ENCODE peak calls at places on chromosome 18, in ten cellular contexts. One of them, this sample, is unnamed.
A peak's percentile ranks its signal among the peaks of the same experiment; 100 is the strongest.

GRCh38 chr18:69727912-69728572 is 219.6 kb downstream of the CD226 start:
- DNase-seq in retinal pigment epithelial cell: no peak
- DNase-seq in fibroblast of villous mesenchyme: no peak
- DNase-seq in A549: no peak
- DNase-seq in psoas muscle: no peak
- DNase-seq in choroid plexus epithelial cell: no peak
- DNase-seq in brain microvascular endothelial cell: no peak
- DNase-seq in HL-60: no peak
- DNase-seq in PC-3: no peak
- DNase-seq in GM23248: no peak
- DNase-seq in this sample: no peak

GRCh38 chr18:6203791-6204190 is 210.9 kb downstream of the L3MBTL4 start:
- DNase-seq in fibroblast of villous mesenchyme: no peak
- DNase-seq in brain microvascular endothelial cell: no peak
- DNase-seq in A549: no peak
- DNase-seq in PC-3: no peak
- DNase-seq in choroid plexus epithelial cell: no peak
- DNase-seq in psoas muscle: no peak
- DNase-seq in GM23248: no peak
- DNase-seq in retinal pigment epithelial cell: no peak
- DNase-seq in HL-60: no peak
- DNase-seq in this sample: no peak

GRCh38 chr18:68800075-68800474 is 2.2 kb downstream of the CCDC102B start:
- DNase-seq in choroid plexus epithelial cell: peak; percentile 44
- DNase-seq in PC-3: no peak
- DNase-seq in psoas muscle: no peak
- DNase-seq in retinal pigment epithelial cell: no peak
- DNase-seq in A549: no peak
- DNase-seq in GM23248: no peak
- DNase-seq in fibroblast of villous mesenchyme: peak; percentile 25
- DNase-seq in HL-60: no peak
- DNase-seq in brain microvascular endothelial cell: no peak
- DNase-seq in this sample: no peak

GRCh38 chr18:66873899-66874298 is 270.0 kb upstream of the CDH19 start:
- DNase-seq in HL-60: no peak
- DNase-seq in psoas muscle: no peak
- DNase-seq in fibroblast of villous mesenchyme: no peak
- DNase-seq in brain microvascular endothelial cell: no peak
- DNase-seq in GM23248: no peak
- DNase-seq in choroid plexus epithelial cell: no peak
- DNase-seq in retinal pigment epithelial cell: no peak
- DNase-seq in PC-3: no peak
- DNase-seq in A549: no peak
- DNase-seq in this sample: no peak

GRCh38 chr18:6521804-6522418 is 107.2 kb upstream of the L3MBTL4 start:
- DNase-seq in brain microvascular endothelial cell: peak; percentile 63
- DNase-seq in fibroblast of villous mesenchyme: peak; percentile 47
- DNase-seq in psoas muscle: no peak
- DNase-seq in HL-60: peak; percentile 46
- DNase-seq in GM23248: peak; percentile 45
- DNase-seq in retinal pigment epithelial cell: no peak
- DNase-seq in PC-3: peak; percentile 85
- DNase-seq in A549: peak; percentile 17
- DNase-seq in choroid plexus epithelial cell: peak; percentile 80
- DNase-seq in this sample: no peak

GRCh38 chr18:74775239-74775638 is 177.6 kb downstream of the ZNF407 start:
- DNase-seq in HL-60: no peak
- DNase-seq in retinal pigment epithelial cell: no peak
- DNase-seq in GM23248: peak; percentile 44
- DNase-seq in choroid plexus epithelial cell: peak; percentile 88
- DNase-seq in PC-3: peak; percentile 16
- DNase-seq in A549: no peak
- DNase-seq in psoas muscle: no peak
- DNase-seq in brain microvascular endothelial cell: peak; percentile 76
- DNase-seq in fibroblast of villous mesenchyme: peak; percentile 54
- DNase-seq in this sample: no peak

GRCh38 chr18:11149441-11150270 is at the start of gene PIEZO2:
- DNase-seq in retinal pigment epithelial cell: no peak
- DNase-seq in fibroblast of villous mesenchyme: peak; percentile 77
- DNase-seq in GM23248: peak; percentile 57
- DNase-seq in HL-60: no peak
- DNase-seq in psoas muscle: peak; percentile 71
- DNase-seq in PC-3: no peak
- DNase-seq in choroid plexus epithelial cell: peak; percentile 78
- DNase-seq in A549: peak; percentile 14
- DNase-seq in brain microvascular endothelial cell: peak; percentile 69
- DNase-seq in this sample: no peak

GRCh38 chr18:28771849-28772248 is 594.9 kb upstream of the CDH2 start:
- DNase-seq in GM23248: no peak
- DNase-seq in psoas muscle: no peak
- DNase-seq in A549: no peak
- DNase-seq in fibroblast of villous mesenchyme: peak; percentile 26
- DNase-seq in HL-60: no peak
- DNase-seq in choroid plexus epithelial cell: peak; percentile 31
- DNase-seq in brain microvascular endothelial cell: no peak
- DNase-seq in retinal pigment epithelial cell: no peak
- DNase-seq in PC-3: no peak
- DNase-seq in this sample: no peak

GRCh38 chr18:13570856-13571495 is 155.4 kb downstream of the FAM210A start:
- DNase-seq in HL-60: no peak
- DNase-seq in fibroblast of villous mesenchyme: peak; percentile 27
- DNase-seq in brain microvascular endothelial cell: no peak
- DNase-seq in choroid plexus epithelial cell: no peak
- DNase-seq in A549: no peak
- DNase-seq in retinal pigment epithelial cell: no peak
- DNase-seq in GM23248: peak; percentile 58
- DNase-seq in psoas muscle: no peak
- DNase-seq in PC-3: no peak
- DNase-seq in this sample: no peak

GRCh38 chr18:11407900-11408299 is 201.5 kb upstream of the SLC35G4 start:
- DNase-seq in A549: no peak
- DNase-seq in psoas muscle: no peak
- DNase-seq in retinal pigment epithelial cell: peak; percentile 47
- DNase-seq in fibroblast of villous mesenchyme: no peak
- DNase-seq in HL-60: no peak
- DNase-seq in PC-3: no peak
- DNase-seq in brain microvascular endothelial cell: peak; percentile 47
- DNase-seq in choroid plexus epithelial cell: peak; percentile 73
- DNase-seq in GM23248: peak; percentile 67
- DNase-seq in this sample: no peak

GRCh38 chr18:36634573-36635216 is 194.1 kb downstream of the TPGS2 start:
- DNase-seq in fibroblast of villous mesenchyme: no peak
- DNase-seq in retinal pigment epithelial cell: no peak
- DNase-seq in HL-60: no peak
- DNase-seq in PC-3: no peak
- DNase-seq in brain microvascular endothelial cell: no peak
- DNase-seq in choroid plexus epithelial cell: no peak
- DNase-seq in A549: no peak
- DNase-seq in GM23248: peak; percentile 24
- DNase-seq in psoas muscle: no peak
- DNase-seq in this sample: no peak

GRCh38 chr18:7038330-7038846 is 79.2 kb downstream of the LAMA1 start:
- DNase-seq in HL-60: no peak
- DNase-seq in retinal pigment epithelial cell: peak; percentile 78
- DNase-seq in GM23248: peak; percentile 100
- DNase-seq in brain microvascular endothelial cell: peak; percentile 99
- DNase-seq in PC-3: peak; percentile 77
- DNase-seq in A549: peak; percentile 24
- DNase-seq in psoas muscle: peak; percentile 84
- DNase-seq in choroid plexus epithelial cell: peak; percentile 100
- DNase-seq in fibroblast of villous mesenchyme: peak; percentile 98
- DNase-seq in this sample: no peak

GRCh38 chr18:74522635-74523548 is 11.4 kb upstream of the CNDP1 start:
- DNase-seq in GM23248: no peak
- DNase-seq in choroid plexus epithelial cell: peak; percentile 25
- DNase-seq in brain microvascular endothelial cell: no peak
- DNase-seq in A549: no peak
- DNase-seq in PC-3: no peak
- DNase-seq in fibroblast of villous mesenchyme: peak; percentile 45
- DNase-seq in HL-60: no peak
- DNase-seq in retinal pigment epithelial cell: no peak
- DNase-seq in psoas muscle: no peak
- DNase-seq in this sample: no peak

GRCh38 chr18:62521588-62521987 is 1.2 kb upstream of the ZCCHC2 start:
- DNase-seq in brain microvascular endothelial cell: no peak
- DNase-seq in PC-3: peak; percentile 20
- DNase-seq in choroid plexus epithelial cell: peak; percentile 62
- DNase-seq in fibroblast of villous mesenchyme: peak; percentile 80
- DNase-seq in A549: no peak
- DNase-seq in GM23248: no peak
- DNase-seq in HL-60: no peak
- DNase-seq in retinal pigment epithelial cell: no peak
- DNase-seq in psoas muscle: no peak
- DNase-seq in this sample: no peak

DNA sequence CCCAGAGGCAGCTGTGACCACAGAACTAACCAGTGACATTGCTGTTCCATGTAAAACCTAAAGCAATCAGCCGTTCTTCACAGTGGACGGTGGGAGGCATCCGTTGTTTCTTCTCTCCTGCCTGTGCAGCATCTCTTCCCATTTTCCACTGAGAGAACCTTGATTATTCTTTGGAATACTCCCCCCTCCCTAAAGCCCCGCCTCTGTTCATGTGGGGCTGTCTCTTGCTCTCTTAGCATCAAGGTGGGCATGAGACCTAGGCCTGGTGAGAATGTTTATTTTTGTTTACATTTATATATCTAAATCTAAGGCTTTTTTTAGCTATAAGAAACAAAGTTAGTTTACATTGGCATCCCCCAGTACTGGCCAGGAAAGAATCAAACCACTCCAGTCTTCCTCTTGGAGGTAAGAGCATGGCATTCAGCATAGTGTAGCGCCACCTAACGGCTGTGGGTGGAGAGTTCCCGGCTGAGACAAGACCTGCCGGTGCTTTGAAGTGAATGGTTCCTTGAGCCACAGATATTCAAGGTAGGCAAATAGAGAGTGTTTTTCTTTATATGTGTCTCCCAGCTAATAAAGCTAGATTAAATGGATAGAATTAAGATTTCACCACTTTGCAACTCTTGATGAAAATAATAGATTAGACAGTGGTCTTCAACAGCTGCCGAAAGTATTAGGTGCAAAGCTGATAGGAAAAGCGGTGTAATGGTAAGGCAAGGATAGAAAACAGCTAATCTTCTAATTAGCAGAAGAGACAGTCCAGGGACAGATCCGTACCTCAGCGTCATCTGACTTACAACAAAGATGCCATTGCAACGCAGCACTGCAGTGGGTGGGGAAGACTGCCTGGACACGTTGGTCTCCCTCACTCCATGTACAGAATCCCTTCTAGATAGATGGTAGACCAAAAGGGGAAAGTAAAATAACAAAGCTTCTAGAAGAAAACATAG is 219.6 kb upstream of the RAB12 start:
- DNase-seq in GM23248: peak; percentile 70
- DNase-seq in retinal pigment epithelial cell: no peak
- DNase-seq in PC-3: peak; percentile 86
- DNase-seq in A549: peak; percentile 78
- DNase-seq in psoas muscle: peak; percentile 59
- DNase-seq in fibroblast of villous mesenchyme: peak; percentile 77
- DNase-seq in HL-60: peak; percentile 54
- DNase-seq in choroid plexus epithelial cell: peak; percentile 92
- DNase-seq in brain microvascular endothelial cell: peak; percentile 77
- DNase-seq in this sample: no peak
- H3K4me3 ChIP-seq in GM23248: no peak overlapping the region
- H3K4me3 ChIP-seq in retinal pigment epithelial cell: no peak overlapping the region
- H3K4me3 ChIP-seq in PC-3: no peak overlapping the region
- H3K4me3 ChIP-seq in A549: no peak overlapping the region
- H3K4me3 ChIP-seq in psoas muscle: no peak overlapping the region
- H3K4me3 ChIP-seq in fibroblast of villous mesenchyme: no peak overlapping the region
- H3K4me3 ChIP-seq in HL-60: no peak overlapping the region
- H3K4me3 ChIP-seq in choroid plexus epithelial cell: no peak overlapping the region
- H3K4me3 ChIP-seq in brain microvascular endothelial cell: no peak overlapping the region
- H3K4me3 ChIP-seq in this sample: no peak overlapping the region

DNA sequence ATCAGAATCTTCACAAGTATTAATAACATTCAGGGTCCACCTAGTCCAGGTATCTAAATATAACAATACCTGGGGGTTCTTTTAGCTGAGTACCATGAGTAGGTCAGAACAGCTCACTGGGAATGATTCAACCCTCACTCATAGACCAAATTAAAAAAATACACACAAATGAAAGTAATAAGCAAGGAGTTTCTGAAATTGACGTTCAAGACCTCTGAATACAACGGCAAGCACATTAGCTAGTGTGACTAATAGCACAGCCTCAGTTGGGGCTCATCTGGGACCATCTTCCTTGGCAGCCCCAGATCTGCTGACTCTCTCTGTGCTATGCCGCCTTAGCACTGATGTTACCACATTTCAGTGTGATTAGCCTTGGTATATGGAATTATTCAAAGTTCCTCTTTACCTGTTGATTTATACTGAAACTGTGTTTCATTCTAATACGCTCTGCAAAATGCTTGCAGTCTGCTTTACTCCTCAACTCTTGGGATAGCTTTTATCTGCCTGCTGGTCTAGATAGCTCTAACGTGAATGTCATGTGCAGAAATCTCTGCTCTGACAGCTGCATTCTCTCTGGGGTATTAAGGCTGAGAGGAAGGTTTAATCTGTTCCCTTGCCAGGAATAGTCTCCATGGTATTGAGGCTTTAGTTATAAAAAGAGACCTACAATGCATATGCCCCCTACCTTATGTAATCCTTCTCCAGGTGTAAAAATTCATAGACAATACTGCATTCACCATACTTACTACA is 153.3 kb downstream of the METTL4 start:
- DNase-seq in psoas muscle: no peak
- DNase-seq in brain microvascular endothelial cell: peak; percentile 16
- DNase-seq in fibroblast of villous mesenchyme: peak; percentile 19
- DNase-seq in retinal pigment epithelial cell: no peak
- DNase-seq in PC-3: peak; percentile 70
- DNase-seq in GM23248: peak; percentile 62
- DNase-seq in choroid plexus epithelial cell: no peak
- DNase-seq in A549: no peak
- DNase-seq in HL-60: no peak
- DNase-seq in this sample: no peak
- H3K4me3 ChIP-seq in psoas muscle: no peak overlapping the region
- H3K4me3 ChIP-seq in brain microvascular endothelial cell: no peak overlapping the region
- H3K4me3 ChIP-seq in fibroblast of villous mesenchyme: no peak overlapping the region
- H3K4me3 ChIP-seq in retinal pigment epithelial cell: no peak overlapping the region
- H3K4me3 ChIP-seq in PC-3: peak overlapping the region; percentile 24
- H3K4me3 ChIP-seq in GM23248: no peak overlapping the region
- H3K4me3 ChIP-seq in choroid plexus epithelial cell: no peak overlapping the region
- H3K4me3 ChIP-seq in A549: no peak overlapping the region
- H3K4me3 ChIP-seq in HL-60: no peak overlapping the region
- H3K4me3 ChIP-seq in this sample: no peak overlapping the region

GRCh38 chr18:32324173-32324572 is 134.3 kb downstream of the MEP1B start:
- DNase-seq in psoas muscle: no peak
- DNase-seq in fibroblast of villous mesenchyme: peak; percentile 75
- DNase-seq in choroid plexus epithelial cell: peak; percentile 49
- DNase-seq in HL-60: no peak
- DNase-seq in PC-3: no peak
- DNase-seq in GM23248: peak; percentile 46
- DNase-seq in A549: no peak
- DNase-seq in retinal pigment epithelial cell: no peak
- DNase-seq in brain microvascular endothelial cell: no peak
- DNase-seq in this sample: no peak
- H3K4me3 ChIP-seq in psoas muscle: no peak overlapping the region
- H3K4me3 ChIP-seq in fibroblast of villous mesenchyme: no peak overlapping the region
- H3K4me3 ChIP-seq in choroid plexus epithelial cell: no peak overlapping the region
- H3K4me3 ChIP-seq in HL-60: no peak overlapping the region
- H3K4me3 ChIP-seq in PC-3: no peak overlapping the region
- H3K4me3 ChIP-seq in GM23248: peak overlapping the region; percentile 58
- H3K4me3 ChIP-seq in A549: no peak overlapping the region
- H3K4me3 ChIP-seq in retinal pigment epithelial cell: no peak overlapping the region
- H3K4me3 ChIP-seq in brain microvascular endothelial cell: no peak overlapping the region
- H3K4me3 ChIP-seq in this sample: no peak overlapping the region

GRCh38 chr18:48922203-48922800 is 28.5 kb downstream of the SMAD7 start:
- DNase-seq in HL-60: no peak
- DNase-seq in brain microvascular endothelial cell: no peak
- DNase-seq in choroid plexus epithelial cell: no peak
- DNase-seq in fibroblast of villous mesenchyme: no peak
- DNase-seq in retinal pigment epithelial cell: no peak
- DNase-seq in GM23248: peak; percentile 21
- DNase-seq in PC-3: no peak
- DNase-seq in A549: no peak
- DNase-seq in psoas muscle: no peak
- DNase-seq in this sample: no peak
- H3K4me3 ChIP-seq in HL-60: no peak overlapping the region
- H3K4me3 ChIP-seq in brain microvascular endothelial cell: no peak overlapping the region
- H3K4me3 ChIP-seq in choroid plexus epithelial cell: peak overlapping the region; percentile 2
- H3K4me3 ChIP-seq in fibroblast of villous mesenchyme: peak overlapping the region; percentile 31
- H3K4me3 ChIP-seq in retinal pigment epithelial cell: no peak overlapping the region
- H3K4me3 ChIP-seq in GM23248: peak overlapping the region; percentile 59
- H3K4me3 ChIP-seq in PC-3: no peak overlapping the region
- H3K4me3 ChIP-seq in A549: no peak overlapping the region
- H3K4me3 ChIP-seq in psoas muscle: peak overlapping the region; percentile 55
- H3K4me3 ChIP-seq in this sample: no peak overlapping the region